ENCODE peak calls at places on chromosomes 1 and 21, in ten cellular contexts. E is GM03348; H is dorsolateral prefrontal cortex; T is ELR; R is T-helper 1 cell; G is Panc1; C is cardiac muscle cell; Z is CD8-positive, alpha-beta T cell; Y is stromal cell of bone marrow; S is neural crest cell. B is an unnamed sample.

GRCh38 chr21:26457817-26458216 is 115.3 kb downstream of the CYYR1 start:
- DNase-seq in R (no peak), Y (no peak), E (no peak), S (no peak), H (no peak), G (no peak), C (no peak), Z (no peak), T (no peak), B (no peak)

GRCh38 chr1:163315773-163316374 is 5.9 kb upstream of the NUF2 start:
- DNase-seq in Z (peak; percentile 28), G (no peak), E (peak; percentile 27), C (peak; percentile 62), R (peak; percentile 27), S (peak; percentile 41), Y (peak; percentile 13), T (peak; percentile 72), H (no peak), B (peak; percentile 39)

GRCh38 chr1:869499-870244 is 54.1 kb upstream of the SAMD11 start:
- DNase-seq in E (peak; percentile 88), T (peak; percentile 58), R (peak; percentile 85), H (peak; percentile 62), S (peak; percentile 70), Y (no peak), C (peak; percentile 74), Z (peak; percentile 88), G (no peak), B (peak; percentile 80)

GRCh38 chr1:178530037-178530402 is 17.1 kb downstream of the TEX35 start:
- DNase-seq in Z (no peak), T (peak; percentile 95), C (no peak), E (peak; percentile 83), S (no peak), G (no peak), R (no peak), Y (no peak), H (no peak), B (no peak)

GRCh38 chr1:200179781-200180160 is 152.3 kb downstream of the NR5A2 start:
- DNase-seq in Z (no peak), G (no peak), E (peak; percentile 26), Y (no peak), H (no peak), S (no peak), R (no peak), T (peak; percentile 25), C (no peak), B (no peak)

GRCh38 chr1:34341896-34342295 is 165.2 kb downstream of the C1orf94 start:
- DNase-seq in Y (no peak), H (no peak), E (no peak), T (no peak), Z (no peak), R (no peak), S (no peak), C (no peak), G (no peak), B (no peak)

GRCh38 chr1:235776396-235776795 is 90.3 kb downstream of the LYST start:
- DNase-seq in G (no peak), E (peak; percentile 11), S (no peak), H (no peak), Z (no peak), T (peak; percentile 15), R (no peak), C (no peak), Y (peak; percentile 9), B (no peak)

GRCh38 chr1:119651133-119651532 is 3.1 kb upstream of the ZNF697 start:
- DNase-seq in H (no peak), Z (no peak), C (no peak), E (no peak), Y (no peak), R (no peak), T (peak; percentile 42), S (no peak), G (no peak), B (no peak)

GRCh38 chr1:172321429-172321828 is 99.1 kb upstream of the C1orf105 start:
- DNase-seq in G (no peak), C (no peak), Y (peak; percentile 47), Z (no peak), E (peak; percentile 57), T (peak; percentile 22), H (no peak), R (no peak), S (no peak), B (no peak)

GRCh38 chr1:48246727-48247126 is 24.2 kb downstream of the SLC5A9 start:
- DNase-seq in R (no peak), E (no peak), Z (no peak), C (no peak), T (no peak), Y (no peak), H (no peak), S (no peak), G (no peak), B (no peak)

GRCh38 chr1:19651141-19651737 is 7.1 kb downstream of the NBL1 start:
- DNase-seq in Y (no peak), Z (peak; percentile 58), S (peak; percentile 54), E (peak; percentile 89), R (peak; percentile 38), G (no peak), H (peak; percentile 53), C (peak; percentile 70), T (peak; percentile 57), B (peak; percentile 41)

GRCh38 chr21:34367320-34367935 is 3.6 kb downstream of the KCNE2 start:
- DNase-seq in R (peak; percentile 31), Z (peak; percentile 56), G (peak; percentile 35), E (peak; percentile 70), S (peak; percentile 45), H (no peak), T (peak; percentile 92), C (peak; percentile 66), Y (peak; percentile 45), B (peak; percentile 8)

GRCh38 chr1:102902045-102902444 is 206.3 kb downstream of the COL11A1 start:
- DNase-seq in G (no peak), H (no peak), Y (no peak), R (no peak), S (no peak), T (peak; percentile 69), C (no peak), E (no peak), Z (no peak), B (no peak)

GRCh38 chr1:188061881-188062280 is 1233.1 kb downstream of the PLA2G4A start:
- DNase-seq in Y (no peak), H (no peak), S (no peak), G (no peak), Z (no peak), E (no peak), C (no peak), R (no peak), T (no peak), B (no peak)

GRCh38 chr1:171345536-171345935 is 31.6 kb downstream of the FMO4 start:
- DNase-seq in S (no peak), R (no peak), C (no peak), Y (no peak), H (no peak), E (no peak), G (no peak), T (no peak), Z (no peak), B (no peak)

GRCh38 chr21:29888437-29888836 is 51.4 kb downstream of the GRIK1 start:
- DNase-seq in S (no peak), G (no peak), Y (no peak), Z (no peak), R (no peak), T (no peak), H (no peak), E (no peak), C (no peak), B (no peak)

GRCh38 chr1:4573521-4573920 is 80.9 kb upstream of the AJAP1 start:
- DNase-seq in T (no peak), G (no peak), Z (no peak), R (no peak), Y (no peak), S (no peak), E (no peak), H (no peak), C (no peak), B (no peak)

GRCh38 chr1:11355594-11356467 is 82.8 kb downstream of the UBIAD1 start:
- DNase-seq in T (no peak), S (peak; percentile 61), Z (no peak), E (no peak), Y (no peak), R (no peak), C (no peak), G (no peak), H (peak; percentile 82), B (no peak)

GRCh38 chr1:67850151-67850551 is 16.9 kb upstream of the GNG12 start:
- DNase-seq in H (no peak), G (no peak), R (no peak), Z (no peak), E (peak; percentile 21), T (peak; percentile 71), C (peak; percentile 52), S (peak; percentile 7), Y (no peak), B (no peak)

GRCh38 chr1:205199090-205199930 is 12.2 kb downstream of the DSTYK start:
- DNase-seq in Y (peak; percentile 67), T (peak; percentile 77), C (no peak), R (peak; percentile 71), E (no peak), Z (no peak), G (no peak), S (no peak), H (no peak), B (no peak)

GRCh38 chr1:28136636-28137613 is 39.6 kb downstream of the PTAFR start:
- DNase-seq in R (no peak), Y (peak; percentile 44), S (no peak), T (peak; percentile 64), G (no peak), E (no peak), H (no peak), C (no peak), Z (no peak), B (no peak)

GRCh38 chr1:228691926-228692325 is 43.4 kb upstream of the RHOU start:
- DNase-seq in G (peak; percentile 33), H (no peak), T (peak; percentile 59), S (no peak), R (peak; percentile 29), Z (no peak), Y (peak; percentile 10), E (peak; percentile 16), C (peak; percentile 56), B (no peak)

GRCh38 chr1:76677775-76678405 is 189.4 kb upstream of the ST6GALNAC5 start:
- DNase-seq in S (no peak), Y (no peak), Z (no peak), H (no peak), R (no peak), E (no peak), T (no peak), G (no peak), C (no peak), B (no peak)

GRCh38 chr1:21843208-21843607 is 31.1 kb downstream of the LDLRAD2 start:
- DNase-seq in H (no peak), R (no peak), E (no peak), Z (no peak), G (no peak), C (no peak), S (no peak), Y (no peak), T (no peak), B (no peak)

GRCh38 chr1:92343061-92343460 is 44.2 kb downstream of the RPAP2 start:
- DNase-seq in C (no peak), E (no peak), T (no peak), Z (no peak), S (no peak), H (no peak), G (no peak), Y (no peak), R (no peak), B (no peak)

GRCh38 chr1:14486401-14487110 is 111.9 kb upstream of the KAZN start:
- DNase-seq in H (no peak), T (peak; percentile 3), Y (peak; percentile 98), E (peak; percentile 73), S (no peak), Z (no peak), G (no peak), C (no peak), R (no peak), B (no peak)

GRCh38 chr1:234960722-234961467 is 167.7 kb downstream of the TOMM20 start:
- DNase-seq in G (no peak), R (no peak), C (no peak), H (no peak), Z (no peak), T (peak; percentile 49), E (peak; percentile 22), Y (no peak), S (no peak), B (no peak)

GRCh38 chr1:1290238-1290731 is 10.0 kb downstream of the SCNN1D start:
- DNase-seq in R (peak; percentile 63), S (peak; percentile 78), H (no peak), G (no peak), Z (peak; percentile 53), E (peak; percentile 87), Y (no peak), C (peak; percentile 56), T (no peak), B (peak; percentile 49)

B was measured in T-helper 9 cell.